ENCODE peak calls at places on chromosome 22, in seven cellular contexts. Y is cardiac fibroblast; U is iris pigment epithelial cell; N is astrocyte of the hippocampus; V is activated T-cell treated with anti-CD3 and anti-CD28 coated beads for 1 hour; T is memory B cell; D is central memory CD4-positive, alpha-beta T cell. P is an unnamed sample.
A peak's percentile ranks its signal among the peaks of the same experiment; 100 is the strongest.

GRCh38 chr22:50675553-50676199 is 3.1 kb downstream of the SHANK3 start:
- DNase-seq in N (no peak), U (no peak), D (no peak), Y (no peak), V (no peak), T (no peak), P (no peak)

GRCh38 chr22:31055322-31056159 is 25.6 kb upstream of the SMTN start:
- DNase-seq in V (no peak), D (no peak), N (peak; percentile 98), Y (peak; percentile 99), T (no peak), U (peak; percentile 100), P (peak; percentile 70)

GRCh38 chr22:40348025-40348658 is 1.8 kb downstream of the ADSL start:
- DNase-seq in N (peak; percentile 68), D (peak; percentile 62), Y (peak; percentile 76), T (peak; percentile 33), V (peak; percentile 55), U (peak; percentile 69), P (no peak)

GRCh38 chr22:37196539-37197450 is 8.7 kb upstream of the C1QTNF6 start:
- DNase-seq in V (no peak), D (no peak), U (peak; percentile 67), Y (peak; percentile 84), T (no peak), N (peak; percentile 91), P (no peak)

GRCh38 chr22:45615364-45615763 is 56.3 kb upstream of the ATXN10 start:
- DNase-seq in N (no peak), D (no peak), V (no peak), U (no peak), T (no peak), Y (no peak), P (no peak)

GRCh38 chr22:38490915-38491314 is 15.2 kb downstream of the DDX17 start:
- DNase-seq in N (peak; percentile 53), U (peak; percentile 87), D (no peak), Y (peak; percentile 70), T (no peak), V (no peak), P (no peak)

GRCh38 chr22:44743804-44744211 is 8.6 kb upstream of the ARHGAP8 start:
- DNase-seq in T (no peak), Y (no peak), V (no peak), D (no peak), U (no peak), N (no peak), P (no peak)

GRCh38 chr22:38755155-38755910 is 465 bp downstream of the SUN2 start:
- DNase-seq in V (no peak), U (peak; percentile 69), Y (peak; percentile 81), D (peak; percentile 43), T (peak; percentile 60), N (peak; percentile 86), P (no peak)

GRCh38 chr22:20638143-20638870 is 130.9 kb downstream of the MED15 start:
- DNase-seq in U (no peak), D (no peak), V (no peak), Y (no peak), N (no peak), T (no peak), P (no peak)

GRCh38 chr22:42716221-42716620 is 4.4 kb downstream of the A4GALT start:
- DNase-seq in Y (no peak), D (no peak), N (peak; percentile 48), U (no peak), V (no peak), T (no peak), P (no peak)

GRCh38 chr22:23113847-23114720 is 27.7 kb downstream of the RSPH14 start:
- DNase-seq in N (peak; percentile 22), T (no peak), U (no peak), D (no peak), V (no peak), Y (no peak), P (no peak)

GRCh38 chr22:40534379-40535188 is 101.9 kb downstream of the MRTFA start:
- DNase-seq in Y (peak; percentile 71), U (peak; percentile 74), N (peak; percentile 63), D (no peak), T (no peak), V (no peak), P (no peak)

GRCh38 chr22:26610983-26611382 is 6.8 kb downstream of the CRYBB1 start:
- DNase-seq in D (no peak), T (no peak), V (no peak), Y (peak; percentile 57), U (no peak), N (no peak), P (no peak)

GRCh38 chr22:33909075-33909458 is 11.2 kb downstream of the LARGE1 start:
- DNase-seq in Y (peak; percentile 58), V (no peak), D (no peak), N (peak; percentile 82), T (no peak), U (peak; percentile 9), P (no peak)

GRCh38 chr22:50342651-50343540 is at the start of gene PPP6R2:
- DNase-seq in D (peak; percentile 84), T (peak; percentile 93), N (peak; percentile 92), Y (peak; percentile 64), U (peak; percentile 60), V (peak; percentile 87), P (no peak)

GRCh38 chr22:43789452-43789851 is 22.7 kb downstream of the EFCAB6 start:
- DNase-seq in V (no peak), T (no peak), D (no peak), U (peak; percentile 36), N (peak; percentile 93), Y (peak; percentile 90), P (no peak)

GRCh38 chr22:47607486-47607885 is 845.0 kb downstream of the TBC1D22A start:
- DNase-seq in T (no peak), Y (no peak), U (no peak), D (no peak), N (no peak), V (no peak), P (no peak)

GRCh38 chr22:26033586-26033985 is 135.7 kb upstream of the SEZ6L start:
- DNase-seq in N (no peak), Y (no peak), T (no peak), D (no peak), V (no peak), U (no peak), P (no peak)

GRCh38 chr22:49544286-49544685 is 283.4 kb downstream of the BRD1 start:
- DNase-seq in U (no peak), Y (no peak), N (no peak), T (no peak), D (no peak), V (no peak), P (no peak)

GRCh38 chr22:29213481-29213880 is 7.8 kb downstream of the EMID1 start:
- DNase-seq in T (no peak), Y (no peak), U (no peak), N (no peak), D (no peak), V (no peak), P (no peak)

GRCh38 chr22:24482586-24482985 is 12.5 kb upstream of the UPB1 start:
- DNase-seq in V (no peak), D (no peak), Y (peak; percentile 81), T (no peak), N (peak; percentile 61), U (peak; percentile 87), P (no peak)

GRCh38 chr22:48892571-48893287 is 934.9 kb downstream of the BRD1 start:
- DNase-seq in Y (no peak), U (no peak), D (no peak), N (no peak), T (no peak), V (no peak), P (no peak)

P was measured in HS-27A.